ENCODE peak calls at places on chromosomes 2 and 18, in ten cellular contexts. T is stimulated activated CD8-positive, alpha-beta memory T cell treated with anti-CD3 and anti-CD28 coated beads, Interleukin-4, amount 100 ng/mL, for 1 hour; A is GM18507; E is activated CD4-positive, alpha-beta T cell treated with anti-CD3 and anti-CD28 coated beads, Interleukin-2, amount 50 U/mL, for 4 hours; R is fibroblast of villous mesenchyme; O is pons; P is naive thymus-derived CD4-positive, alpha-beta T cell; L is HCT116; D is neuronal stem cell; U is AG08395. C is an unnamed sample.

GRCh38 chr18:45774065-45774521 is 50.1 kb downstream of the SLC14A1 start:
- DNase-seq in R (peak), P (no peak), O (no peak), U (no peak), E (no peak), L (no peak), A (no peak), T (no peak), D (no peak), C (no peak)

GRCh38 chr2:79715328-79715727 is 202.5 kb downstream of the CTNNA2 start:
- DNase-seq in O (no peak), A (no peak), D (no peak), L (no peak), P (no peak), T (no peak), E (no peak), U (no peak), R (no peak), C (no peak)

GRCh38 chr2:181621779-181622490 is 35.0 kb downstream of the CERKL start:
- DNase-seq in L (no peak), P (no peak), E (no peak), O (no peak), D (no peak), A (no peak), U (no peak), T (no peak), R (no peak), C (no peak)

GRCh38 chr2:190415251-190415650 is 7.1 kb downstream of the MFSD6 start:
- DNase-seq in P (no peak), E (no peak), R (no peak), A (no peak), L (no peak), O (no peak), D (no peak), T (no peak), U (no peak), C (no peak)

GRCh38 chr2:113167115-113167932 is 6.4 kb upstream of the PSD4 start:
- DNase-seq in O (no peak), L (no peak), T (no peak), P (peak), R (no peak), D (no peak), U (no peak), A (no peak), E (no peak), C (no peak)

GRCh38 chr2:161090401-161090800 is 69.8 kb upstream of the TANK start:
- DNase-seq in R (no peak), A (no peak), P (peak), U (no peak), O (no peak), T (no peak), D (no peak), L (no peak), E (peak), C (no peak)

GRCh38 chr2:240985881-240986786 is 12.3 kb upstream of the SNED1 start:
- DNase-seq in U (no peak), D (no peak), O (no peak), A (no peak), L (no peak), T (no peak), R (no peak), E (no peak), P (no peak), C (no peak)

GRCh38 chr2:98385050-98385699 is 38.9 kb downstream of the CNGA3 start:
- DNase-seq in A (peak), O (peak), P (peak), R (peak), D (peak), U (peak), L (peak), T (peak), E (peak), C (peak)

GRCh38 chr2:234964631-234965461 is 13.0 kb downstream of the SH3BP4 start:
- DNase-seq in A (no peak), U (no peak), D (no peak), O (no peak), R (peak), E (no peak), L (peak), P (no peak), T (no peak), C (no peak)